ENCODE peak calls at places on chromosomes 6 and 20, in four cellular contexts. Y, Q, P and A are unnamed samples.

GRCh38 chr20:16014436-16014835 is 558.8 kb downstream of the KIF16B start:
- DNase-seq in Y (no peak), Q (no peak), P (no peak), A (no peak)

GRCh38 chr6:10458287-10458686 is 43.4 kb upstream of the TFAP2A start:
- DNase-seq in Y (no peak), Q (no peak), P (no peak), A (no peak)

GRCh38 chr6:106098383-106099234 is 12.5 kb downstream of the PRDM1 start:
- DNase-seq in Y (peak), Q (peak), P (no peak), A (no peak)

GRCh38 chr20:63532449-63532971 is 4.7 kb downstream of the PTK6 start:
- DNase-seq in Y (no peak), Q (no peak), P (no peak), A (no peak)

GRCh38 chr6:22152871-22153270 is 144.0 kb downstream of the PRL start:
- DNase-seq in Y (no peak), Q (no peak), P (no peak), A (no peak)

GRCh38 chr6:35754452-35755321 is 17.9 kb downstream of the ARMC12 start:
- DNase-seq in Y (no peak), Q (no peak), P (no peak), A (no peak)

GRCh38 chr6:156848123-156848522 is 70.9 kb downstream of the ARID1B start:
- DNase-seq in Y (no peak), Q (no peak), P (no peak), A (no peak)

GRCh38 chr6:40689181-40689580 is 102.0 kb upstream of the LRFN2 start:
- DNase-seq in Y (no peak), Q (no peak), P (no peak), A (no peak)

GRCh38 chr20:41029150-41029872 is 689 bp downstream of the TOP1 start:
- DNase-seq in Y (no peak), Q (peak), P (peak), A (no peak)

GRCh38 chr6:156662025-156662445 is 115.1 kb upstream of the ARID1B start:
- DNase-seq in Y (no peak), Q (peak), P (no peak), A (peak)

GRCh38 chr20:46282669-46283068 is 25.6 kb downstream of the CDH22 start:
- DNase-seq in Y (no peak), Q (no peak), P (no peak), A (no peak)

GRCh38 chr6:68008445-68008844 is 626.6 kb upstream of the ADGRB3 start:
- DNase-seq in Y (no peak), Q (no peak), P (no peak), A (no peak)

GRCh38 chr6:5125152-5126006 is 40.2 kb downstream of the PPP1R3G start:
- DNase-seq in Y (no peak), Q (peak), P (no peak), A (no peak)

GRCh38 chr20:37155987-37156386 is 23.1 kb upstream of the RPN2 start:
- DNase-seq in Y (no peak), Q (no peak), P (no peak), A (no peak)

GRCh38 chr6:98124176-98124575 is 710.2 kb upstream of the POU3F2 start:
- DNase-seq in Y (no peak), Q (no peak), P (no peak), A (no peak)

GRCh38 chr20:51383891-51384510 is 158.5 kb downstream of the NFATC2 start:
- DNase-seq in Y (no peak), Q (no peak), P (peak), A (no peak)

GRCh38 chr6:15690451-15690961 is 27.7 kb upstream of the DTNBP1 start:
- DNase-seq in Y (no peak), Q (no peak), P (no peak), A (no peak)

GRCh38 chr6:67458265-67458664 is 1176.8 kb upstream of the ADGRB3 start:
- DNase-seq in Y (no peak), Q (no peak), P (no peak), A (no peak)

GRCh38 chr6:136437246-136437645 is 113.0 kb downstream of the MAP7 start:
- DNase-seq in Y (no peak), Q (no peak), P (no peak), A (no peak)

GRCh38 chr20:40945754-40946451 is 82.7 kb upstream of the TOP1 start:
- DNase-seq in Y (peak), Q (no peak), P (peak), A (no peak)

GRCh38 chr6:1570848-1571247 is 38.9 kb upstream of the FOXC1 start:
- DNase-seq in Y (no peak), Q (no peak), P (no peak), A (no peak)

GRCh38 chr6:34360556-34360955 is 31.9 kb downstream of the NUDT3 start:
- DNase-seq in Y (no peak), Q (no peak), P (no peak), A (no peak)

GRCh38 chr6:37916675-37917074 is 97.1 kb downstream of the ZFAND3 start:
- DNase-seq in Y (no peak), Q (no peak), P (no peak), A (no peak)

GRCh38 chr6:35831257-35832007 is 26.3 kb downstream of the LHFPL5 start:
- DNase-seq in Y (no peak), Q (no peak), P (no peak), A (no peak)

GRCh38 chr20:3923818-3924217 is 34.6 kb downstream of the PANK2 start:
- DNase-seq in Y (no peak), Q (no peak), P (no peak), A (no peak)

GRCh38 chr6:123402052-123402451 is 234.7 kb downstream of the TRDN start:
- DNase-seq in Y (no peak), Q (no peak), P (no peak), A (no peak)

GRCh38 chr6:119517428-119517827 is 167.9 kb upstream of the MAN1A1 start:
- DNase-seq in Y (no peak), Q (no peak), P (no peak), A (no peak)

GRCh38 chr20:58228484-58229197 is at the start of gene ANKRD60:
- DNase-seq in Y (no peak), Q (peak), P (peak), A (no peak)

GRCh38 chr6:7249391-7249790 is 63.6 kb downstream of the SSR1 start:
- DNase-seq in Y (no peak), Q (no peak), P (no peak), A (no peak)

GRCh38 chr20:41469868-41470267 is 103.2 kb upstream of the EMILIN3 start:
- DNase-seq in Y (no peak), Q (no peak), P (no peak), A (no peak)

GRCh38 chr6:48061630-48062029 is 49.4 kb downstream of the PTCHD4 start:
- DNase-seq in Y (no peak), Q (no peak), P (no peak), A (no peak)

GRCh38 chr6:39377530-39377929 is 55.0 kb upstream of the KCNK16 start:
- DNase-seq in Y (no peak), Q (no peak), P (peak), A (no peak)

GRCh38 chr20:13552061-13552460 is 86.7 kb downstream of the TASP1 start:
- DNase-seq in Y (no peak), Q (no peak), P (no peak), A (no peak)

GRCh38 chr20:5072756-5073153 is 47.0 kb downstream of the PCNA start:
- DNase-seq in Y (no peak), Q (no peak), P (no peak), A (no peak)

GRCh38 chr6:83707829-83708545 is 914 bp downstream of the SNAP91 start:
- DNase-seq in Y (no peak), Q (no peak), P (peak), A (no peak)

GRCh38 chr20:63055575-63056235 is 48.9 kb upstream of the BHLHE23 start:
- DNase-seq in Y (no peak), Q (no peak), P (peak), A (no peak)

GRCh38 chr6:149851461-149851860 is 12.7 kb downstream of the LRP11 start:
- DNase-seq in Y (no peak), Q (no peak), P (no peak), A (no peak)

GRCh38 chr6:149845549-149845948 is 18.6 kb downstream of the LRP11 start:
- DNase-seq in Y (no peak), Q (no peak), P (no peak), A (no peak)

GRCh38 chr6:149846321-149846720 is 17.8 kb downstream of the LRP11 start:
- DNase-seq in Y (peak), Q (no peak), P (peak), A (no peak)

GRCh38 chr6:149844480-149844879 is 19.7 kb downstream of the LRP11 start:
- DNase-seq in Y (no peak), Q (no peak), P (no peak), A (no peak)

GRCh38 chr6:149847943-149848267 is 16.3 kb downstream of the LRP11 start:
- DNase-seq in Y (no peak), Q (no peak), P (no peak), A (no peak)
- H3K27ac ChIP-seq in Y (no peak), Q (no peak), P (peak), A (peak)

GRCh38 chr20:48460681-48461080 is 367.1 kb downstream of the PREX1 start:
- DNase-seq in Y (no peak), Q (no peak), P (peak), A (no peak)

GRCh38 chr20:48461351-48461750 is 366.4 kb downstream of the PREX1 start:
- DNase-seq in Y (no peak), Q (no peak), P (no peak), A (no peak)

GRCh38 chr20:48458003-48458377 is 369.8 kb downstream of the PREX1 start:
- DNase-seq in Y (no peak), Q (no peak), P (no peak), A (no peak)

GRCh38 chr20:48458601-48459385 is 369.0 kb downstream of the PREX1 start:
- DNase-seq in Y (no peak), Q (no peak), P (peak), A (no peak)

GRCh38 chr20:48459729-48460395 is 367.9 kb downstream of the PREX1 start:
- DNase-seq in Y (no peak), Q (no peak), P (peak), A (no peak)
- TF ChIP-seq POLR2AphosphoS5 in Y (no peak), Q (no peak), P (no peak), A (no peak)

DNA sequence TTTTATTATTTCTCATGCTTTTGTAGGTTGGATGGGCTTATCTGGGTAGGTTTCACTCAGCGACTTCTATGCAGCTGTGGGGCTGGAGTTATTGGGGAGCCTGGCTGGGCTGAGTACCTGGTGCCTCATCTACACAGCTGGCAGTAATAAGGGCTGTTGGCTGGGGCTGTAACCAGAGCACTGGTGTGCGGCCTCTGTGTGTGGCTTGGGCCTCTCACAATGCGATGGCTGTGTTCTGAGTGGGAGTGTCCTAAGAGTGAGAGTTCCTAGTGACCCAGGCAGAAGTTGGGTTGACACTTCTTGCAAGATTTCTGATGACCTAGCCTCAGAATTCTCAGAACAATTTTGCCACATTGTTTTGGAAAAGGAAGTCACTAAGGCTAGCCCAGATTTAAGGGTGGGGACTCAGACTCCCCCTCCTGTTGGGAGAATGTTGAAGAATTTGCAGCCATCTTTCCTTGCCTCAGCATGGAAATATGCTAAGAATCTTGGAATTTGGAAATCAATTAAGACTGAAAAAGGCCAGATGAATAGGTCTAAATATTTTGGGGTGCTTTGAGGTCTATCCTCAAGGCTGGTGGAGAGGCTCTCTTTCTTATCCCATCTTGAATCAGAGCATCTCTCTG is 158.8 kb downstream of the SCP2D1 start:
- DNase-seq in Y (no peak), Q (no peak), P (no peak), A (no peak)
- H3K27ac ChIP-seq in Y (no peak), Q (no peak), P (peak), A (no peak)

DNA sequence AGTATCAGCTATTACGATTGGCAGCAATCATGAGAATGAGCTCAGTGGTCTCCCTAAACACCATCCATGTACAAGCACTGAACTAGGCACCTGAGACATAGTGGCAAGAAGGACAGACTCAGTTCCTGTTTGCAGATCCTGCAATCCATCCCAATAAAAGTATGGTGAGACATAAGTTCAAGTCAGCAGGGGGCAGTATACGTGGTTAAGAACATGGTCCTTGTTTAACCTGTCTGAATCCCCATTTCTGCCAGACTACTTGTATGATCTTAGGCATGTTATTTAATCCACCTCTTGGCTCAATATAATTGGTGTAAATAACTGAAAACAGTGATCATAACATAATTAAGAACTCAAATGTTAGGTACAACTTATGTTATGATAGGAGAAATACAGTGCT is 33.2 kb upstream of the PNISR start:
- DNase-seq in Y (no peak), Q (peak), P (no peak), A (no peak)
- TF ChIP-seq POLR2AphosphoS5 in Y (no peak), Q (no peak), P (no peak), A (no peak)

GRCh38 chr6:112244428-112244827 is 9.9 kb downstream of the LAMA4 start:
- DNase-seq in Y (no peak), Q (no peak), P (no peak), A (no peak)
- H3K27ac ChIP-seq in Y (peak), Q (no peak), P (peak), A (no peak)

DNA sequence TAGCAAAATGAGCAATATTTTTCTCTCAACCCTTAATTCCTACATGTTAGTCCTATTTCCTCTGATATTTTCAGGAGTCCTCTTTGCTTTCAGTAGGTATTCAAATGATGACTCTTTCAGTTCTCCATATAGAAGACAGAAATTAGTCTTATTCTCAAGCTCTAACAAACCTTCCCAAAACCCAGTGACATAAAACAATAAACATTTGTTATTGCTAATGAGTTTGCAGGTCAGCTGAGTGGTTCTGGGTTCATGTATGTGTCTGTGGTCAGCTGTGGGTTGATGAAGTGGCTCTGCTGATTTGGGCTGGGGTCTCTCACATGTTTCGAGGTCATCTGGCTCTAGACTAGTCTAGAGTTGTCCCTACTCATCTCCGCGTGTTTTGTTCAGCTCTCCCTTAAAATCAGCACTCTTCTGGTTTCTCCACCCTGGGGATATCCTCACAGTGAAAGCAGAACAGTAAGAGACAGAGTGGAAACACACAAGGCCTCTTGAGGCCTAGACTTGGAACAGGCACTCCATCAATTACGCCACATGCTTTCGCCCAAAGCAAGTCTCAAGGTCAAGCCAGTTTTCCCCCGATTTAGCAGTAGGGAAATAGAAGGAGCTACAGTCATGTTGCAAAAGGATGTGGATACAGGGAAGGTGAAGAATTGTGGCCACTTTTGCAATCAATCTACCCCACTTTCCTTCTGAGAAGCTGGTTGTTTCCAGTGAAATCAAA is 273.0 kb downstream of the PLCB1 start:
- DNase-seq in Y (no peak), Q (no peak), P (no peak), A (no peak)
- TF ChIP-seq POLR2AphosphoS5 in Y (no peak), Q (no peak), P (no peak), A (no peak)

GRCh38 chr20:22447448-22447778 is 137.0 kb downstream of the FOXA2 start:
- DNase-seq in Y (no peak), Q (no peak), P (no peak), A (no peak)
- H3K27ac ChIP-seq in Y (no peak), Q (no peak), P (no peak), A (peak)

DNA sequence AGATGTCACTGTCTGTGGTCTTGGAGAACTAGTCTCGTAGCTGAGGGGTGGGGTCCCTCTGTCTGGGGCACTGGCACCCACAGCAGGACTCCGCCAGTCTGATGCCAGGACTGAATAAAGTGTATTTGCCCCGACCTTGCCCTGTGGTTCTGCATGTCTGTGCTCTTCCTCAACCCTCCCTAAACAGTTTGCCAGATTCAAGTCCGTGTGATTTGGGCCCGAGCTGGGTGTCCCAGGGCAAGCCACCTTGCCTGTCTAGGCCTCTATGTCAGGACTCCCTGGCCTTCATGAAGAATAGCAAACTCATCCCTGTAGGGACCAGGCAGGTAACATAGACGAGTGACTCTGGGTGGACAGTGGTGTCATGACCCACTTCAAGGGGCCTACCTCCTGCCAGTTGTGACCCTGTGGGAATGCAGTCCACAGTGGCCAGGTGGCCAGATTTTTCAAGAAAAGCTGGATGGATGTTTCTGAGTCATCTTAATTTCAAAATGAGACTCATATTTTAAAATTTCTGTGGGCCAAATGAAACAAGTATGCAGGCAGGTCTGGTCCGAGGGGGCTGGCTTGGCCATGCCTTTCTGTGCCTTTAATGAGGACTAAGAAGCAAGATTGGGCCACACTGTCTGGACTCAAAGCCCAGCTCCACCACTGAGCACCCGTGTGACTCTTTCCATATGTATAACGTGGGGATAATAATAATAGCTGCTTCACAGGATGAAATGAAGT is 3.4 kb downstream of the SOX12 start:
- DNase-seq in Y (no peak), Q (no peak), P (no peak), A (no peak)
- TF ChIP-seq POLR2AphosphoS5 in Y (no peak), Q (no peak), P (no peak), A (no peak)

GRCh38 chr6:26331809-26332226 is 33.2 kb upstream of the BTN3A2 start:
- DNase-seq in Y (no peak), Q (peak), P (no peak), A (no peak)

GRCh38 chr6:26329763-26330511 is 35.1 kb upstream of the BTN3A2 start:
- DNase-seq in Y (no peak), Q (peak), P (no peak), A (no peak)

GRCh38 chr6:26327450-26328264 is 37.3 kb upstream of the BTN3A2 start:
- DNase-seq in Y (no peak), Q (peak), P (no peak), A (no peak)

GRCh38 chr6:26330835-26331808 is 33.9 kb upstream of the BTN3A2 start:
- DNase-seq in Y (no peak), Q (peak), P (no peak), A (no peak)

DNA sequence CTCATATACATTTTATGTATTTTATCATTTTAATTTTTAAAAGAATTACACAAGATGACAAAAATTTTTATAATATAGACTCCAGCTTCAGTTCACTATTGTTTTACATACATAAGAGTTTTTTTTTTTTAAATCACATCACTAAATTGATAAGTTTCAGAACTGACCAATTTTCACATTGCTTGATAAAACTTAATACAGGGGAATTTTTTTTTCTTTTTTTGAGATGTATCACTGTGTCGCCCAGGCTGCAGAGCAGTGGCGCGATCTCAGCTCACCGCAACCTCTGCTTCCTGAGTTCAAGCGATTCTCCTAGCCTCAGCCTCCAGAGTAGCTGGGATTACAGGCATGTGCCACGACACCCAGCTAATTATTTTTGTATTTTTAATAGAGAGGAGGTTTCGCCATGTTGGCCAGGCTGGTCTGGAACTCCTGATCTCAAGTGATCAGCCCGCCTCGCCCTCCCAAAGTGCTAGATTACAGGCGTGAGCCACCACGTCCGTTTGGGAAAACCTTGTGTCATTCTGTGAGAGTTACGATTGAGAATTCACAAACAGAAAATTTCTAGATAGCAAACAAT is 36.6 kb upstream of the BTN3A2 start:
- DNase-seq in Y (no peak), Q (no peak), P (no peak), A (no peak)
- H3K27ac ChIP-seq in Y (no peak), Q (peak), P (no peak), A (peak)